ENCODE peak calls at places on chromosomes 3 and 15, in four cellular contexts. B is GM12865, H is stomach, I is kidney epithelial cell. S is an unnamed sample.

GRCh38 chr3:169863458-169863899 is 6.3 kb downstream of the LRRC31 start:
- DNase-seq in I (no peak), B (peak), H (peak), S (peak)

GRCh38 chr15:39585871-39586301 is 5.0 kb downstream of the THBS1 start:
- DNase-seq in B (no peak), H (no peak), I (no peak), S (no peak)

GRCh38 chr3:148030975-148031374 is 621.8 kb downstream of the ZIC1 start:
- DNase-seq in I (no peak), B (no peak), H (no peak), S (no peak)

GRCh38 chr3:197550489-197550888 is 5.3 kb downstream of the BDH1 start:
- DNase-seq in H (no peak), I (no peak), B (no peak), S (no peak)

GRCh38 chr15:82805994-82806406 is at the start of gene FSD2:
- DNase-seq in H (no peak), I (no peak), B (peak), S (peak)

GRCh38 chr15:78075490-78076230 is 1.9 kb downstream of the TBC1D2B start:
- DNase-seq in B (no peak), I (peak), H (peak), S (no peak)

GRCh38 chr15:62291262-62291661 is 126.2 kb upstream of the C2CD4B start:
- DNase-seq in H (no peak), B (no peak), I (no peak), S (no peak)

GRCh38 chr3:175003590-175003989 is 144.5 kb downstream of the NAALADL2 start:
- DNase-seq in H (no peak), B (no peak), I (no peak), S (no peak)

GRCh38 chr15:40906947-40907802 is 12.9 kb downstream of the VPS18 start:
- DNase-seq in B (peak), I (no peak), H (peak), S (no peak)

GRCh38 chr3:99711361-99711760 is 73.0 kb downstream of the COL8A1 start:
- DNase-seq in H (no peak), B (no peak), I (no peak), S (no peak)

GRCh38 chr3:4820296-4821121 is 158.7 kb upstream of the BHLHE40 start:
- DNase-seq in H (no peak), B (no peak), I (no peak), S (no peak)

GRCh38 chr3:7576506-7576905 is 715.6 kb downstream of the GRM7 start:
- DNase-seq in B (no peak), I (no peak), H (no peak), S (no peak)

GRCh38 chr3:88195951-88196434 is 46.2 kb downstream of the C3orf38 start:
- DNase-seq in I (peak), B (no peak), H (no peak), S (no peak)

GRCh38 chr3:155404486-155404885 is 111.0 kb upstream of the STRIT1 start:
- DNase-seq in H (no peak), I (no peak), B (no peak), S (no peak)

GRCh38 chr3:81744366-81744765 is 17.1 kb downstream of the GBE1 start:
- DNase-seq in B (no peak), I (peak), H (no peak), S (no peak)

GRCh38 chr15:74657846-74658245 is 38.0 kb downstream of the EDC3 start:
- DNase-seq in I (peak), H (no peak), B (no peak), S (no peak)

GRCh38 chr15:31367730-31368344 is 41.2 kb downstream of the KLF13 start:
- DNase-seq in I (no peak), B (peak), H (no peak), S (no peak)

GRCh38 chr3:187430576-187430975 is 62.4 kb downstream of the RTP4 start:
- DNase-seq in H (no peak), B (peak), I (no peak), S (no peak)
- TF ChIP-seq CTCF in H (no peak), B (peak), I (peak), S (no peak)

GRCh38 chr15:76162050-76162425 is 102.3 kb downstream of the TMEM266 start:
- DNase-seq in I (no peak), H (no peak), B (no peak), S (no peak)

GRCh38 chr15:76161153-76162049 is 101.6 kb downstream of the TMEM266 start:
- DNase-seq in I (no peak), H (no peak), B (no peak), S (no peak)

GRCh38 chr15:76164602-76165001 is 104.8 kb downstream of the TMEM266 start:
- DNase-seq in H (no peak), B (no peak), I (no peak), S (no peak)

GRCh38 chr15:76162784-76163428 is 103.1 kb downstream of the TMEM266 start:
- DNase-seq in B (no peak), I (no peak), H (no peak), S (no peak)

GRCh38 chr15:76163429-76164020 is 103.7 kb downstream of the TMEM266 start:
- DNase-seq in H (peak), I (no peak), B (no peak), S (no peak)
- TF ChIP-seq CTCF in H (no peak), I (no peak), B (no peak), S (no peak)

DNA sequence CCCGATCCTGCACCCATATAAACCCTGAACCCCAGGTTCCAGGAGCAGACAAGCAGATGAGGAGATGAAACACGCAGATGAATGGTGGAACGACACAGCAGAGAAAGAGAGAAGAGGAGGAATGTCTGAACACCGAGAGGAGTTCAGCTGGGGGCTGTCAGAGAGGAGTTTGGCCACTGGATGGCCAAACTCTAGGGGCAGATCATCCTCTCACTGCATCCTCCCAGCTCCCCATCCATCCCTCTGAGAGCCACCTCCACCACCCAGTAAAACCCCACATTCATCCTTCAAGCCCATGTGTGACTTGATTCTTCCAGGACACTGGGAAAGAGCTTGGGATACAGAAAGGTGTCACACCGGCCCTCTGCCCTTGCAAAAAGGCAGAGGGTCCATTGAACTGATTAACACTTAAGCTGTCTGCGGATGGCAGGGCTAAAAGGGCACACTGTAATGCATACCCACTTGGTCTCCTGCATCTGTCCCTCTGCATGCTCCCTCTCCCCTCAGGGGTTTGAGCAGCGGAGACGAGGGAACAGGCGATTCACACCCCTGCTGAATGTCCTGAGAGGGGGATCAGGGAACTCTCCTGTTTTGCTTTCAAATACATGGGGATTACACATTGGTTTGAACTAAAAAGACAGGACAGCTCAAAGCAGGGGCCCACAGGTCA is 53.8 kb downstream of the TMED3 start:
- DNase-seq in B (no peak), I (no peak), H (no peak), S (no peak)
- TF ChIP-seq CTCF in B (no peak), I (no peak), H (no peak), S (no peak)

GRCh38 chr3:34882764-34883163 is 756.6 kb upstream of the ARPP21 start:
- DNase-seq in B (no peak), H (no peak), I (no peak), S (no peak)
- TF ChIP-seq CTCF in B (no peak), H (no peak), I (peak), S (no peak)

GRCh38 chr15:86915811-86916331 is 836.2 kb downstream of the AGBL1 start:
- DNase-seq in H (no peak), B (peak), I (peak), S (peak)
- TF ChIP-seq CTCF in H (peak), B (peak), I (peak), S (no peak)

GRCh38 chr15:23647001-23647295 is 719 bp downstream of the MAGEL2 start:
- DNase-seq in H (no peak), I (no peak), B (no peak), S (no peak)

GRCh38 chr15:23647421-23648375 is at the start of gene MAGEL2:
- DNase-seq in I (no peak), H (no peak), B (no peak), S (no peak)

GRCh38 chr15:23644829-23645228 is 2.8 kb downstream of the MAGEL2 start:
- DNase-seq in I (no peak), H (no peak), B (no peak), S (no peak)

GRCh38 chr15:23646165-23647000 is 1.3 kb downstream of the MAGEL2 start:
- DNase-seq in H (no peak), I (no peak), B (no peak), S (no peak)

GRCh38 chr15:23645379-23646164 is 2.1 kb downstream of the MAGEL2 start:
- DNase-seq in I (no peak), B (no peak), H (no peak), S (no peak)
- TF ChIP-seq CTCF in I (no peak), B (no peak), H (no peak), S (no peak)